ENCODE peak calls at places on chromosomes 3 and 15, in nine cellular contexts. S is GM23338; Z is type B pancreatic cell; L is heart right ventricle; H is lower leg skin; A is GM12865; G is mesothelial cell of epicardium; I is CD8-positive, alpha-beta T cell; O is Peyer's patch. M is an unnamed sample.

GRCh38 chr3:51024765-51025681 is 350.3 kb downstream of the DOCK3 start:
- DNase-seq in I (peak), A (peak), G (no peak), S (peak), H (no peak), Z (no peak), L (no peak), O (peak), M (peak)

GRCh38 chr3:175274056-175274455 is 414.9 kb downstream of the NAALADL2 start:
- DNase-seq in A (peak), I (no peak), O (no peak), Z (no peak), S (no peak), G (no peak), L (no peak), H (no peak), M (no peak)

GRCh38 chr15:35874260-35874905 is 328.4 kb upstream of the DPH6 start:
- DNase-seq in S (no peak), I (no peak), G (no peak), O (no peak), Z (no peak), L (no peak), A (no peak), H (no peak), M (no peak)

GRCh38 chr15:100931143-100931890 is 12.2 kb downstream of the LRRK1 start:
- DNase-seq in I (no peak), H (peak), L (no peak), G (no peak), A (peak), Z (no peak), S (no peak), O (no peak), M (peak)

GRCh38 chr15:74011610-74012009 is 17.1 kb downstream of the PML start:
- DNase-seq in S (no peak), I (no peak), H (peak), L (peak), G (no peak), Z (no peak), A (no peak), O (peak), M (peak)

GRCh38 chr15:68224546-68225250 is 4.8 kb downstream of the CLN6 start:
- DNase-seq in Z (peak), S (no peak), A (peak), I (no peak), G (no peak), H (peak), O (no peak), L (no peak), M (no peak)

GRCh38 chr15:50190166-50190570 is 8.2 kb downstream of the SLC27A2 start:
- DNase-seq in G (no peak), O (no peak), A (no peak), Z (no peak), I (no peak), H (no peak), S (no peak), L (no peak), M (no peak)

GRCh38 chr3:25454411-25454927 is 26.4 kb downstream of the RARB start:
- DNase-seq in L (no peak), S (peak), G (no peak), Z (no peak), O (no peak), A (no peak), I (no peak), H (no peak), M (no peak)

GRCh38 chr3:52620580-52620979 is 65.1 kb downstream of the PBRM1 start:
- DNase-seq in S (no peak), A (no peak), I (no peak), H (no peak), L (no peak), O (no peak), Z (no peak), G (no peak), M (no peak)

GRCh38 chr15:90560229-90560771 is 30.6 kb downstream of the CRTC3 start:
- DNase-seq in G (no peak), S (no peak), L (peak), I (no peak), O (no peak), H (peak), A (no peak), Z (no peak), M (peak)

GRCh38 chr3:184380210-184380626 is 364 bp downstream of the CHRD start:
- DNase-seq in A (no peak), S (peak), Z (no peak), H (peak), O (peak), L (peak), I (no peak), G (peak), M (peak)

GRCh38 chr15:72970965-72971746 is 81.1 kb upstream of the NEO1 start:
- DNase-seq in O (no peak), Z (no peak), H (no peak), A (no peak), L (no peak), G (no peak), S (no peak), I (no peak), M (no peak)

GRCh38 chr3:7241584-7242302 is 380.8 kb downstream of the GRM7 start:
- DNase-seq in A (no peak), O (no peak), S (no peak), I (no peak), G (no peak), L (no peak), Z (no peak), H (no peak), M (no peak)

GRCh38 chr3:100042144-100042543 is 72.2 kb downstream of the FILIP1L start:
- DNase-seq in G (no peak), S (no peak), O (no peak), A (no peak), Z (no peak), I (no peak), L (no peak), H (no peak), M (no peak)

GRCh38 chr3:52495777-52496602 is 852 bp downstream of the STAB1 start:
- DNase-seq in G (no peak), L (no peak), Z (no peak), I (no peak), A (no peak), S (no peak), O (no peak), H (no peak), M (no peak)

GRCh38 chr3:42037318-42037945 is 53.7 kb upstream of the TRAK1 start:
- DNase-seq in H (peak), S (no peak), A (peak), Z (no peak), I (no peak), O (peak), L (no peak), G (no peak), M (no peak)
- TF ChIP-seq CTCF in H (no peak), S (no peak), A (no peak), Z (no peak), I (no peak), O (no peak), L (no peak), G (no peak), M (no peak)

GRCh38 chr3:169362261-169362660 is 301.3 kb downstream of the MECOM start:
- DNase-seq in G (no peak), O (peak), A (no peak), S (no peak), H (no peak), Z (no peak), I (no peak), L (no peak), M (peak)

GRCh38 chr3:169363318-169363717 is 300.2 kb downstream of the MECOM start:
- DNase-seq in I (no peak), L (no peak), S (no peak), H (no peak), A (no peak), Z (no peak), G (no peak), O (no peak), M (peak)

GRCh38 chr3:169367016-169367415 is 296.5 kb downstream of the MECOM start:
- DNase-seq in I (no peak), Z (no peak), G (no peak), H (no peak), O (no peak), L (no peak), A (no peak), S (no peak), M (no peak)

GRCh38 chr3:169365993-169366915 is 297.3 kb downstream of the MECOM start:
- DNase-seq in G (no peak), Z (no peak), O (no peak), L (no peak), S (no peak), A (no peak), H (no peak), I (no peak), M (no peak)

GRCh38 chr3:169362872-169363271 is 300.6 kb downstream of the MECOM start:
- DNase-seq in H (no peak), S (no peak), Z (no peak), L (no peak), A (no peak), O (no peak), I (no peak), G (no peak), M (no peak)
- TF ChIP-seq CTCF in H (no peak), S (no peak), Z (peak), L (no peak), A (no peak), O (no peak), I (no peak), G (no peak), M (no peak)

DNA sequence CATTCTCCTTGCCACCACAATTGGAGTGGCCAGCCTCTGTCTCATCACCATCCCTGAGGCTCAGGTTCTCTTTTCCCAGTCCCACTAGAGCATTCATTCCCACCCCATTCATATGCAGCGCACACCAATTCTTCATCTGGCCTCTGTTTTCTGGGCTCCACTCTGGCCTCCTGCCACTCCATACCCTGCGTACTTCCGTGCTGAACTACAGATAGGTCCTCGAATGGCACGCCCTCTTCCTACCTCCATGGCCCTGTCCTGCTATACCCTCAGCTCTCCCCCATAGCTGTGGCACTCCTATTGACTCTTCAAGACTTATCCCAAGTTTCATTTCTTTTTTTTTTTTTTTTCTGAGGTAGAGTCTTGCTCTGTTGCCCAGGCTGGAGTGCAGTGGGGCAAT is 25.9 kb downstream of the PAQR5 start:
- DNase-seq in A (no peak), S (no peak), G (no peak), L (no peak), Z (no peak), O (no peak), H (peak), I (no peak), M (no peak)
- TF ChIP-seq CTCF in A (no peak), S (no peak), G (no peak), L (no peak), Z (no peak), O (no peak), H (no peak), I (no peak), M (no peak)

DNA sequence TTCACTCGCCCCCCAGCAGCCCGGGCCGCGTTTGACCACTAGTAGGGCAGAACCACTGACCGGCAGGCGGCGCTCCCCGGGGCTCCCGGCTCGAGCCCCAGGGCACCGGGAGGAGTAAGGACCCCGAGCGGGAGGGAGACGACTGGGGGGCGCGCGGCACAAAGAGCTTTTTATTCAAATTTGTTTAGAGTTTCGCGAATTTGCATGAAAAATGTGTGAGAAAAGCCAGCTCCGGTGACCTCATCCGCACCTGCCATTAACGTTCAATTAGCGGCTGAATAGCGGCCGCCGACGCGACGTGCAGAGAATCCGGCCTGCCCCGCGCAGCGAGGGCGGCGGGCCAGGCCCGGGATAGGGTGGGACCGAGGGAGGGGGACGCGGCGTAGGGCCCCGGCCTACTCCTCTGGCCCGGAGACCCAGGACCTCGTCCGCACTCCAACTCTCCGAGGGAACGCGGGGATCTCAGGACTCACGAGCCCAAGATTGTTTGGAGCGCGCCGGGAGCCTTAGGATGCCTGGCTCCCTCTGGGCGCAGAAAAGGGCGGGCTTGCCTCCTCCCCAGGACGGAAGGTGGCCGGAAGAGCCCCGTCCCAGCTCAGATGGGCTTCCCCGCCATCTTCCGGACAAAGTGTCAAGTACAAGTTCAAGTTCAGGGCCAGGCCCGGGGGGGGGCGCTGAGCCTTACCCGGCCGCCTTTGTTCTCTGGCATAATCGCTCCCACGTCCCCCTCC is 64.9 kb upstream of the POLG start:
- DNase-seq in I (no peak), L (no peak), A (peak), S (peak), O (peak), H (no peak), G (no peak), Z (no peak), M (peak)
- TF ChIP-seq CTCF in I (no peak), L (peak), A (peak), S (peak), O (no peak), H (no peak), G (peak), Z (peak), M (peak)

DNA sequence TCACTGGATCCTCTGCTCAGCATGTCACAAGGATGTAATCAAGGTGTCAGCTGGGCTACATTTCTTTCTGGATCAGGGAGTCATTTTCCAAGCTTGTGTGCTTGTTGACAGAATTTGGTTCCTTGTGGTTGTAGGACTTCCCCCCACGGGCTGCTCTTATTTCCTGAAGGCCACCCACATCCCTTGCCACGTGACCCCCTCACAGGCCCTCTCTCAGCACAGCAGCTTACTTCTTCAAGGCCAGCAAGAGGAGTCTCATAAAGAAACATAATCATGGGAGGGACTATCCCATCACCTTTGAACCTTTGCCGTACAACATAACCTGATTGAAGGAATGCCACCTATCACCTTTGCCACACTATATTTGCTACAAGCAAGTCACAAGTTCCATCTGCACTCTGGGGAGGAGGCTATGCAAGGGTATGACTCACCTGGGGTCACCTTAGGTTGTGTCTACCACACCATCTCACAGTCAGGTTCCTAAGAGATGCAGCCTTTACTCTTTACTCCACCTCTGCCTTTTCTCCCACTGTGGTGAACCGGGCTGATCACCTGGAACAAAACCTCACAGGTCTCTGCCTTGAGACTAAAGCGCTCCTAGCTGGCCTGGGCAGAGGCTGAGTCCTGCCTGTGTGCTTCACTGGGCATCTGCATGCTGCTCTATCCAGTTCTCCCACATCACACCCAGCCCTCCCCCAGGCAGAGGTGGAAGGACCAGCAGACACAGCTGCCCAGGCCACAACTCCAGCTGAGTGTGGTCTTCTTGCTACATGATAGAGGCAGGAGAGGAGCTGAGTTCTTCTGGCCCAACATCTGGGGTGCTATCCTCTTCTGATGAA is 13.5 kb downstream of the RAB6B start:
- DNase-seq in G (no peak), H (peak), I (no peak), A (no peak), S (no peak), L (no peak), Z (no peak), O (peak), M (no peak)
- TF ChIP-seq CTCF in G (no peak), H (no peak), I (no peak), A (no peak), S (no peak), L (no peak), Z (no peak), O (no peak), M (no peak)

DNA sequence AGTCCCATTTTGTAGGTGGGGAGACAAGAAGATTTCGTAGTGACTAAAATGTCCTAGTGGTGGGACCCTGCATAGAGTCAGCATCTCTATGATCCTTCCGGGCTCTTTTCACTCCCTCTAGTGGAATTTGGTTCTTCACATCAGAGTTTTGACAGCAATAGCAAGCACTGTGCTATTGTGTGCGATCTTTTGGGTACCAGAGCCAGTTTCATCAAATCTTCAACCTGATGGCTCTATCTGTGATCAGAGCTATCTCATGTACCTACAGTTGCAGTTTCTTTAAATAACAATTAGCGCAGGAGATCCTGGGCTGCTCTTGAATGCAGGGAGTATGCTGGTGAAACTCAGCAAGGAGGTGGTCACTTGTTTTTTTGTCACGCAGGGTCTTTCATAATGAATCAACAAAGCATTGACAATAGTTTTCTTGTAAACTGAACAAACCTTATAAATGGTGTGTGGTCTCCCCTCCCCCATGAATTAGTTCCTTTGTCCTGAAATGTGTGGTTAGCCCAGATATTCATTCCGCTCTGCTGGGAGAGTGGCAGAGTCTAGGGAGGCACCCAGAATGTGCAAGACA is 257.2 kb upstream of the SOX2 start:
- DNase-seq in A (no peak), I (no peak), H (no peak), S (peak), Z (no peak), G (no peak), L (no peak), O (no peak), M (no peak)
- TF ChIP-seq CTCF in A (no peak), I (no peak), H (no peak), S (peak), Z (no peak), G (no peak), L (no peak), O (no peak), M (no peak)